ENCODE peak calls at places on chromosomes 2 and 18, in four cellular contexts. G, T, L and V are unnamed samples.

GRCh38 chr2:128665113-128665512 is 346.4 kb upstream of the HS6ST1 start:
- DNase-seq in G (no peak), L (no peak), T (no peak), V (no peak)

GRCh38 chr2:12816379-12817306 is 99.9 kb downstream of the TRIB2 start:
- DNase-seq in T (no peak), L (no peak), G (no peak), V (no peak)

GRCh38 chr2:45575881-45576280 is 35.2 kb downstream of the SRBD1 start:
- DNase-seq in T (no peak), L (no peak), G (no peak), V (no peak)

GRCh38 chr2:100237046-100237615 is 85.2 kb downstream of the LONRF2 start:
- DNase-seq in T (no peak), G (no peak), L (no peak), V (no peak)

GRCh38 chr2:168711091-168711490 is 91.3 kb upstream of the NOSTRIN start:
- DNase-seq in T (no peak), G (no peak), L (no peak), V (no peak)

GRCh38 chr18:941331-941730 is 36.7 kb downstream of the ADCYAP1 start:
- DNase-seq in T (no peak), G (no peak), L (no peak), V (no peak)

GRCh38 chr2:64204006-64204632 is 59.9 kb upstream of the PELI1 start:
- DNase-seq in T (peak; percentile 21), L (no peak), G (no peak), V (no peak)

GRCh38 chr2:24892928-24893327 is 27.1 kb downstream of the ADCY3 start:
- DNase-seq in T (no peak), G (no peak), L (no peak), V (no peak)

GRCh38 chr18:487371-487770 is 13.1 kb downstream of the COLEC12 start:
- DNase-seq in G (no peak), T (no peak), L (no peak), V (no peak)

GRCh38 chr18:38909972-38910371 is 1344.4 kb upstream of the CELF4 start:
- DNase-seq in G (no peak), L (no peak), T (no peak), V (no peak)

GRCh38 chr2:95046371-95047112 is 21.0 kb downstream of the MAL start:
- DNase-seq in L (no peak), G (no peak), T (no peak), V (no peak)
- H3K4me1 ChIP-seq in L (peaks cover 50% of the 10 kb centered on the region), G (peaks cover 32% of the 10 kb centered on the region), T (peaks cover 26% of the 10 kb centered on the region), V (peaks cover 25% of the 10 kb centered on the region)

DNA sequence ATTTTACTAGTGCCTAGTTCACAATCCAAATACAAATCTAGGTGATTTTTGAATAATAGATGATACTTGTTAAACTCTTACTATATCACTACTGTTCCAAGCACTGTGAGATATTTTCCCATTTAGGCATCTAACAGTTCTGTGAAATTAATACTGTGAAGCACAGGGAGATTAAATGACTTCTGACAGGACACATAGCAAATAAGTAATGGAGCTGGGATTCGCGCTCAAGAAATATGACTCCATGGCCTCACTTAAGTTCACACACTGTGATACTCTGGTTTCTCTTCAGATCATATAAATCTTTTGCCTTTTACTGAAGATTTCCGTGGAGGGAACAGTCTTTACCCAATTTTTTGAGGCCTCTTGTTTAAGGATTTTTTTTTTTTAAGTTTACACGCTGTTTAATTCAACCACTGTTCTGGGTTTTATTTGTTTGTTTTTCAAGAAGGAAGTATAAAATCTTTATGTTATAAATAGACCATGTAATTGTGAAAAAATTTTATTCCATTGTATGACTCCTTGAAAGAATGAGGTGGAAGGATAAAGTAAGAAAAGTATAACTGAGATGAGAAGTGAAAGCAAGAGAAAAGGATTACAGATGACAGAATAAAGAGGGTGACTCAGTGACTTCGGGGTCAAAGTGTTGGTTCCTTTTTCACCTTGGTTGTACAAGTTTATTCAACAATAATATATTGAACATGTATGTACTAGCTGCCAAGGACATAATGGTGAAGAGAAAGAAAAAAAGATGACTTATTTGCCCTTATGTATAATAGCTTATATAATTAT is 30.2 kb downstream of the RBM45 start:
- DNase-seq in L (no peak), T (no peak), G (no peak), V (no peak)
- H3K4me1 ChIP-seq in L (no peaks in the 10 kb centered on the region), T (no peaks in the 10 kb centered on the region), G (no peaks in the 10 kb centered on the region), V (no peaks in the 10 kb centered on the region)

GRCh38 chr2:183438541-183438940 is 314.3 kb downstream of the NUP35 start:
- DNase-seq in T (no peak), G (no peak), L (no peak), V (no peak)
- H3K4me1 ChIP-seq in T (no peaks in the 10 kb centered on the region), G (no peaks in the 10 kb centered on the region), L (no peaks in the 10 kb centered on the region), V (no peaks in the 10 kb centered on the region)

GRCh38 chr2:237295889-237296480 is 118.0 kb downstream of the COL6A3 start:
- DNase-seq in L (no peak), T (no peak), G (no peak), V (no peak)
- H3K4me1 ChIP-seq in L (peaks cover 6% of the 10 kb centered on the region), T (peaks cover 38% of the 10 kb centered on the region), G (peaks cover 59% of the 10 kb centered on the region), V (peaks cover 12% of the 10 kb centered on the region)

GRCh38 chr2:20597868-20598183 is 53.1 kb downstream of the HS1BP3 start:
- DNase-seq in T (no peak), L (peak; percentile 8), G (no peak), V (no peak)
- H3K4me1 ChIP-seq in T (peaks cover 80% of the 10 kb centered on the region), L (no peaks in the 10 kb centered on the region), G (peaks cover 73% of the 10 kb centered on the region), V (peaks cover 82% of the 10 kb centered on the region)

GRCh38 chr2:234978466-234979203 is 26.8 kb downstream of the SH3BP4 start:
- DNase-seq in T (no peak), G (no peak), L (no peak), V (no peak)
- H3K4me1 ChIP-seq in T (peaks cover 94% of the 10 kb centered on the region), G (peaks cover 55% of the 10 kb centered on the region), L (no peaks in the 10 kb centered on the region), V (peaks cover 80% of the 10 kb centered on the region)